ENCODE peak calls at places on chromosomes 5 and 9, in nine cellular contexts. J, X, T, V, G, E, L, R and H are unnamed samples.

GRCh38 chr9:133029994-133030316 is 842 bp upstream of the GTF3C5 start:
- DNase-seq in J (no peak), X (no peak), T (no peak), V (no peak), G (no peak), E (no peak), L (no peak), R (no peak), H (no peak)

GRCh38 chr5:149322518-149322917 is 22.8 kb upstream of the GRPEL2 start:
- DNase-seq in J (no peak), X (peak; percentile 49), T (no peak), V (no peak), G (no peak), E (no peak), L (no peak), R (no peak), H (no peak)

GRCh38 chr5:43643327-43643726 is 40.3 kb downstream of the NNT start:
- DNase-seq in J (no peak), X (no peak), T (no peak), V (no peak), G (no peak), E (no peak), L (no peak), R (no peak), H (no peak)

GRCh38 chr5:62585306-62585705 is 6.7 kb downstream of the LRRC70 start:
- DNase-seq in J (no peak), X (no peak), T (no peak), V (no peak), G (no peak), E (no peak), L (no peak), R (no peak), H (no peak)

GRCh38 chr9:37566716-37567115 is 9.5 kb downstream of the FBXO10 start:
- DNase-seq in J (no peak), X (no peak), T (no peak), V (no peak), G (peak; percentile 20), E (no peak), L (no peak), R (no peak), H (no peak)

GRCh38 chr9:126515001-126515872 is 98.5 kb upstream of the LMX1B start:
- DNase-seq in J (no peak), X (no peak), T (no peak), V (no peak), G (no peak), E (no peak), L (no peak), R (no peak), H (no peak)

GRCh38 chr5:73525606-73526005 is 27.4 kb downstream of the BTF3 start:
- DNase-seq in J (no peak), X (no peak), T (no peak), V (no peak), G (no peak), E (no peak), L (no peak), R (no peak), H (no peak)

GRCh38 chr9:25453876-25454275 is 224.4 kb downstream of the TUSC1 start:
- DNase-seq in J (no peak), X (no peak), T (no peak), V (no peak), G (no peak), E (no peak), L (no peak), R (no peak), H (no peak)

GRCh38 chr9:121499427-121500164 is at the start of gene GGTA1:
- DNase-seq in J (peak; percentile 72), X (peak; percentile 59), T (no peak), V (no peak), G (peak; percentile 39), E (peak; percentile 50), L (peak; percentile 42), R (no peak), H (no peak)

GRCh38 chr5:169300468-169301385 is at the start of gene SLIT3:
- DNase-seq in J (peak; percentile 23), X (peak; percentile 87), T (no peak), V (no peak), G (peak; percentile 81), E (peak; percentile 86), L (no peak), R (no peak), H (no peak)